ENCODE peak calls at places on chromosomes 4 and X, in ten cellular contexts. J is activated naive CD8-positive, alpha-beta T cell treated with anti-CD3 and anti-CD28 coated beads, Interleukin-2, amount 50 U/mL, for 24 hours; R is adrenal gland; V is lower lobe of right lung; Z is iris pigment epithelial cell; L is hepatocyte; E is foreskin keratinocyte; X is GM10248; G is activated T-cell treated with anti-CD3 and anti-CD28 coated beads for 48 hours; Y is T-helper 1 cell. A is an unnamed sample.

GRCh38 chr4:16116019-16116418 is 32.2 kb upstream of the PROM1 start:
- DNase-seq in E (no peak), L (no peak), V (no peak), R (no peak), J (no peak), Y (no peak), G (no peak), Z (no peak), X (no peak), A (no peak)

GRCh38 chr4:80568891-80569290 is 233.4 kb downstream of the CFAP299 start:
- DNase-seq in X (no peak), V (no peak), Z (no peak), L (no peak), E (no peak), R (no peak), G (no peak), J (no peak), Y (no peak), A (no peak)

GRCh38 chr4:139828966-139829662 is 163.5 kb downstream of the MGST2 start:
- DNase-seq in X (no peak), G (no peak), E (no peak), V (no peak), Z (no peak), R (no peak), J (no peak), L (no peak), Y (no peak), A (no peak)

GRCh38 chrX:31132803-31133202 is 61.0 kb upstream of the FTHL17 start:
- DNase-seq in X (no peak), J (no peak), L (no peak), V (no peak), E (no peak), Z (no peak), Y (no peak), R (no peak), G (no peak), A (no peak)

GRCh38 chrX:153441981-153442380 is 3.9 kb downstream of the TREX2 start:
- DNase-seq in J (no peak), R (no peak), V (no peak), X (no peak), Z (no peak), Y (no peak), G (no peak), L (no peak), E (peak), A (no peak)

GRCh38 chrX:40647307-40648197 is at the start of gene CXorf38:
- DNase-seq in X (peak), Y (peak), Z (peak), G (peak), L (peak), R (peak), E (peak), V (peak), J (peak), A (peak)

GRCh38 chr4:30945586-30945985 is 225.4 kb downstream of the PCDH7 start:
- DNase-seq in R (no peak), J (no peak), V (no peak), X (no peak), E (no peak), Y (no peak), L (no peak), Z (peak), G (no peak), A (no peak)

GRCh38 chr4:169410839-169411770 is 140.3 kb upstream of the SH3RF1 start:
- DNase-seq in J (peak), X (peak), G (peak), L (peak), Z (peak), Y (peak), R (peak), V (no peak), E (no peak), A (no peak)

GRCh38 chr4:106763044-106763443 is 273.1 kb downstream of the DKK2 start:
- DNase-seq in R (no peak), J (no peak), L (no peak), V (no peak), Y (no peak), X (no peak), G (no peak), Z (no peak), E (peak), A (no peak)

A was measured in mesothelial cell of epicardium.